ENCODE peak calls at places on chromosomes 16 and 17, in seven cellular contexts. Q, E, F, K, O, M and Z are unnamed samples. For H3K4me1, the result is how much of the 10 kb centered on the place peaks cover.

GRCh38 chr16:27776556-27776955 is 226.6 kb downstream of the KATNIP start:
- DNase-seq in Q (no peak), E (no peak), F (no peak), K (no peak), O (no peak), M (no peak), Z (no peak)

GRCh38 chr16:31502981-31503380 is 5.2 kb downstream of the RUSF1 start:
- DNase-seq in Q (no peak), E (no peak), F (no peak), K (no peak), O (no peak), M (no peak), Z (no peak)

GRCh38 chr16:70156207-70156978 is 17.2 kb upstream of the CLEC18C start:
- DNase-seq in Q (no peak), E (no peak), F (no peak), K (no peak), O (peak), M (peak), Z (peak)

GRCh38 chr16:1159973-1160772 is 7.3 kb downstream of the CACNA1H start:
- DNase-seq in Q (no peak), E (no peak), F (no peak), K (no peak), O (peak), M (peak), Z (no peak)

GRCh38 chr17:75365931-75366275 is 39.6 kb downstream of the GRB2 start:
- DNase-seq in Q (no peak), E (no peak), F (no peak), K (no peak), O (no peak), M (no peak), Z (no peak)

GRCh38 chr17:60392845-60393702 is 1.1 kb upstream of the USP32 start:
- DNase-seq in Q (peak), E (peak), F (peak), K (peak), O (no peak), M (no peak), Z (no peak)

GRCh38 chr17:76026714-76027158 is 370 bp downstream of the EVPL start:
- DNase-seq in Q (no peak), E (no peak), F (peak), K (no peak), O (no peak), M (no peak), Z (no peak)

GRCh38 chr17:34588266-34588665 is 8.9 kb downstream of the TMEM132E start:
- DNase-seq in Q (no peak), E (no peak), F (no peak), K (no peak), O (no peak), M (no peak), Z (no peak)

GRCh38 chr17:20225162-20226115 is 216.3 kb downstream of the SPECC1 start:
- DNase-seq in Q (no peak), E (no peak), F (peak), K (no peak), O (no peak), M (no peak), Z (no peak)

GRCh38 chr16:67236551-67237395 is 9.8 kb downstream of the TMEM208 start:
- DNase-seq in Q (no peak), E (no peak), F (peak), K (no peak), O (peak), M (peak), Z (no peak)

GRCh38 chr17:6928193-6928592 is 67.7 kb upstream of the ALOX12 start:
- DNase-seq in Q (no peak), E (no peak), F (no peak), K (no peak), O (no peak), M (no peak), Z (no peak)

GRCh38 chr16:85640606-85641005 is 27.5 kb downstream of the GSE1 start:
- DNase-seq in Q (no peak), E (no peak), F (no peak), K (no peak), O (no peak), M (no peak), Z (no peak)

GRCh38 chr16:7315813-7316212 is 16.8 kb upstream of the RBFOX1 start:
- DNase-seq in Q (no peak), E (no peak), F (no peak), K (no peak), O (no peak), M (no peak), Z (no peak)

GRCh38 chr17:63696381-63696961 is 3.5 kb downstream of the LIMD2 start:
- DNase-seq in Q (no peak), E (no peak), F (peak), K (peak), O (no peak), M (peak), Z (no peak)

GRCh38 chr16:48535831-48536599 is 74.0 kb downstream of the N4BP1 start:
- DNase-seq in Q (no peak), E (peak), F (no peak), K (no peak), O (peak), M (no peak), Z (peak)

GRCh38 chr16:728890-729744 is 2.2 kb downstream of the HAGHL start:
- DNase-seq in Q (no peak), E (no peak), F (no peak), K (no peak), O (no peak), M (peak), Z (no peak)

GRCh38 chr16:23803591-23804123 is 32.1 kb upstream of the PRKCB start:
- DNase-seq in Q (peak), E (no peak), F (peak), K (peak), O (peak), M (peak), Z (no peak)

DNA sequence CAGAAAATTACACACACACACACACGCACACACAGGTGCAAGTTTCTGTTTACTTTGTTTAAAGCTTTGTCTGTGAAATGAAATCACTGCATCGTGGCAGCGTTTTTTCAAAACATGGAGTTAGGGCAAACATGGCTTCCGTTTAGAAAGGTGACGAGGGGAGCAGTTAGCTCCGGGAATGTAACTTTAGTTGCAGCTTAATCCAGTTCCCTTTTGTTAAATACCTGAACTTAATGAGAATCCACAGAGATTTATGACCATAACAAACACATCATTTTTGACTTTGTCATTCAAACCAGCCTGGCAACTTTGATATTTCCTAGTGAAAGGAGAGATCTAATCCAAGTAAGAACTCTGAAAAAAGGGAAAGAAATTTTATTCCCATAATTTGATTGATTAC is 12.1 kb downstream of the HS3ST3A1 start:
- DNase-seq in Q (no peak), E (no peak), F (no peak), K (no peak), O (no peak), M (no peak), Z (no peak)
- H3K4me1 ChIP-seq in Q (under half), E (under half), F (under half), K (under half), O (under half), M (under half), Z (under half)

GRCh38 chr16:84617631-84618427 is at the start of gene COTL1:
- DNase-seq in Q (peak), E (no peak), F (peak), K (peak), O (peak), M (peak), Z (peak)
- TF ChIP-seq EP300 in Q (no peak), E (no peak), F (no peak), K (no peak), O (peak), M (peak), Z (no peak)

DNA sequence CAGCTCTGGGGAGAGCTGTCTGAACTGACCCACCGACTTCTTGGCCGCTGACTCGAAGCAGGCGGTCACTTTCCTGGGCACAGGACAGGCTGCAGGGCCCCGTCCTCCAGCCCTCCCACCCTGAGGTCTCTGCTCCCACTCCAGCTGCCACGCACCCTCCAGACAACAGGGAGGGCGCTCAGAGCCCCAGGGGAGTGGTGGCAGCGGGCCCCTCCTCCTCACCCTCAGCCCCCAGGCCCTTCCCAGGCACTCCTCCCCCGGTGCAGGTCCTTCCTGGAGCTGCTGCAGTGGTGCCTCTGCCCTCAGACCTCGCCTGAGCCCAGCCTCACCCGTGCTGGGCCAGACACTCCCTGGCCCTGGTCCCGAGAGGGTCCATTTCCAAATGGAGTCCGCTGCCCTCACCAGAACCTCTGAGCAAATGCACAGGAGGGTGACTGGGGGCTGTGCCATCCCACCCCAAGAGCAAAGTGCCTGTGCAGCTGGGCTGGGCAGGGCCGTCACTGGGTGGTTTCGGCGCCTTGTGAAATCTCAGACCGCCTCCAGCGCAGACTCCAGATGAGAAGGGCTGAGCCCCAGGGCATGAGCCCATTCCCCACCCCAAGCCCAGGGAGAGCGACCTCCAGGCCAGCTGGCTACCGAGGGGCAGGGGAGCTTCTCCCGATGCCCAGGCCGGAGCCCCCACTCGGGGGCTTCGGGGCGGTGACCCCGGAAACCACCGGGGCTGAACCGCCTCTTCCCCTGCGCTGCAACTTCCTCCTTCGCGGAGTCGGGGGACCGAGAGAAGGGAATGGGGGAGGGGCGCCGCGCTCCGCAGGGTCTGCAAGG is 717 bp downstream of the CYBA start:
- DNase-seq in Q (no peak), E (no peak), F (no peak), K (peak), O (no peak), M (peak), Z (peak)
- H3K27ac ChIP-seq in Q (peak), E (peak), F (peak), K (peak), O (no peak), M (peak), Z (peak)

DNA sequence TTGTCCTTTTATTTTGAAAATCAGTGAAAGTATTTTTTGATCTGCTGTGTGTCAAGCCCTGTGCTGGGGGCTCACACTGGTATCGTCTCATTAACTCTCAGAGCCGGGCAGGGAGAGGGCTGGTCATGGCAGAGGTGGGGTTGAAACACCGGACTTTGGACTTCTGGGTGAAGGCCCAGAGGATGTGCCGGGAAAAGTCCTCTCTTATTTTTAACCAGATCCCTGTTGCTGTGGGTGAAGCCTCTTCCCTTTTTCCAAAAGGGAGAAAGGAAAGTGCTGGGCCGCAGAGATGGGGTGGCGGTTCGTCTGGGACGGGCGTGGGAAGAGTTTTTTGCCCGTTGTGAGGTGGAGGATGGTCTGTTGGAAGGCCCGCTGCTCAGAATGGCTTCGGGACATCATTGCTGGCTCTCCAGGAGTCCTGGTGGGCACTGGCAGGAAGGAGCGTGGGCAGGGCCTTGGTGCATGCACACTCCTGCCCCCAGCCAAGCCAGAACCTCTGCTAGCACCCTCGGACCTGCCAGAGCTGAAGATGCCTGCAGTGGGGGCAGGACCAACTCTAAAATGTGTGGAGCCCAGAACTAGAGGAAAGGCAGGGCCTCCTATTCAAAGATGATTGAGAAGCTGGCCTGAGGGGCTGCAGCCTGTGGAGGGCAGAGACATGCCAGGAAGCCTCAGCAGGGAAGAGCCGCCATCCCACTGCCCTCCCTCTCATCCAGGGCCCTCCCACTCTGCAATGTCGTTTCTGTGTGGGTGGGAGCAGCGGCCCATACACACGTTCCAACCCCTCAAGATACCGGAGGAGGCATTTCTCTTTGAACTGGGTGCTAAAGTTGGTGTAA is 213.2 kb downstream of the CCDC182 start:
- DNase-seq in Q (no peak), E (no peak), F (no peak), K (no peak), O (peak), M (peak), Z (no peak)
- H3K4me1 ChIP-seq in Q (under half), E (under half), F (half or more), K (under half), O (under half), M (under half), Z (under half)

GRCh38 chr16:68739964-68740627 is 3.0 kb downstream of the CDH1 start:
- DNase-seq in Q (no peak), E (no peak), F (peak), K (no peak), O (no peak), M (no peak), Z (no peak)

GRCh38 chr16:68740628-68741346 is 3.7 kb downstream of the CDH1 start:
- DNase-seq in Q (no peak), E (no peak), F (no peak), K (no peak), O (no peak), M (no peak), Z (no peak)

GRCh38 chr16:68746951-68747350 is 9.9 kb downstream of the CDH1 start:
- DNase-seq in Q (no peak), E (no peak), F (no peak), K (no peak), O (no peak), M (no peak), Z (no peak)

GRCh38 chr16:68744744-68745280 is 7.7 kb downstream of the CDH1 start:
- DNase-seq in Q (no peak), E (no peak), F (peak), K (peak), O (no peak), M (no peak), Z (no peak)

GRCh38 chr16:68743664-68744063 is 6.6 kb downstream of the CDH1 start:
- DNase-seq in Q (no peak), E (no peak), F (no peak), K (no peak), O (no peak), M (no peak), Z (no peak)
- TF ChIP-seq EP300 in Q (no peak), E (no peak), F (no peak), K (no peak), O (no peak), M (no peak), Z (no peak)

GRCh38 chr17:39800540-39800939 is 62.8 kb downstream of the GRB7 start:
- DNase-seq in Q (no peak), E (peak), F (no peak), K (no peak), O (no peak), M (no peak), Z (no peak)
- H3K27ac ChIP-seq in Q (no peak), E (peak), F (no peak), K (no peak), O (no peak), M (no peak), Z (no peak)

DNA sequence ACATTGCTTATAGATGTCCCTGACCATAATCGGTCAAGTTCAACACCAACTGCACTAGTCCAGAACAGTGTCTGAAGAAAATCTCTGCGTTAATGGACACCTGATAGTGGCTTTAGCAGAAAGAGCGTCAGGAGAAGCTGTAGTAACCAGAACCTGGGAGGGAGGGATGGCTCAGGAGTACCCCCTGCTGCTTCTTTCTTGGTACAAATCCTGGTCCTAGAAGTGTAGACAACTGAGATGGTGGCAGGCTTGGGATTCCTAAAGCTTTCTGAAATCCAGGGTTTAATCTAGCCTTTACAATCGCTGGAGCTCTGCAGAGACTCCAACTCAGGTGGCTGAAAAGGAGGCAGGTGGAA is 5.4 kb downstream of the MAP3K14 start:
- DNase-seq in Q (no peak), E (no peak), F (no peak), K (no peak), O (no peak), M (no peak), Z (no peak)
- H3K4me1 ChIP-seq in Q (half or more), E (half or more), F (half or more), K (half or more), O (under half), M (under half), Z (half or more)

DNA sequence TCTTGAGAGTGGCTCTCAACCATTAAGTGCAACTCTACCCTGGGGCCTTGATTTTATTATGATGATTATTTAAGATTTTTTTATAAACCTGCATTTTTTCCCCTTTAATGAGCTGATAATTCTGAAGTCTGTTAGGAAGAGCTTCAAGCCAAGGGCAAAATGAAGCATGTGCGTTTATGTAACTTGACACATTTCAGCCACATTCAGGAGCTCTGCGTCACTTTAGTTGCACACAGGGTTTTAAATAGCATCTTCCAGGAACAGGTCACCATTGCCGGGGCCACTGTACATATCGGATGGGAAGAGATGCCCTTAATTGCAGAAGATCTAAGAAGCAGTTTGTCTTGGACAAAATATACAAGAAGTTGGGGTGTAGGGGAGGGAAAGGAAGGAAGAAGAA is 89.6 kb downstream of the BMERB1 start:
- DNase-seq in Q (no peak), E (no peak), F (no peak), K (no peak), O (no peak), M (no peak), Z (no peak)
- TF ChIP-seq EP300 in Q (no peak), E (no peak), F (no peak), K (no peak), O (no peak), M (no peak), Z (no peak)